ENCODE peak calls at places on chromosomes 4 and X, in four cellular contexts. S is IMR-90, W is GM12878, T is K562. K is an unnamed sample.

GRCh38 chrX:128156204-128156603 is 104.0 kb upstream of the ACTRT1 start:
- DNase-seq in S (no peak), W (no peak), T (no peak), K (no peak)

GRCh38 chrX:13747836-13748235 is 13.3 kb downstream of the OFD1 start:
- DNase-seq in S (peak), W (no peak), T (peak), K (peak)

GRCh38 chr4:78721739-78722138 is 54.4 kb upstream of the BMP2K start:
- DNase-seq in S (no peak), W (no peak), T (no peak), K (no peak)

GRCh38 chr4:5770051-5770450 is 59.0 kb downstream of the EVC start:
- DNase-seq in S (no peak), W (no peak), T (no peak), K (no peak)

GRCh38 chr4:87974856-87975462 is 555 bp upstream of the SPP1 start:
- DNase-seq in S (peak), W (no peak), T (no peak), K (no peak)

GRCh38 chr4:181548873-181549541 is 694.2 kb upstream of the TENM3 start:
- DNase-seq in S (peak), W (no peak), T (no peak), K (no peak)

GRCh38 chr4:77360451-77360850 is 203.4 kb downstream of the CCNG2 start:
- DNase-seq in S (no peak), W (no peak), T (no peak), K (no peak)

GRCh38 chr4:10887600-10887999 is 203.0 kb upstream of the CLNK start:
- DNase-seq in S (no peak), W (no peak), T (no peak), K (no peak)

GRCh38 chr4:132333723-132334045 is 815.4 kb upstream of the PCDH10 start:
- DNase-seq in S (peak), W (no peak), T (no peak), K (no peak)

GRCh38 chr4:96993528-96993927 is 1149.7 kb downstream of the STPG2 start:
- DNase-seq in S (no peak), W (no peak), T (no peak), K (no peak)

GRCh38 chrX:154836163-154836562 is 1.7 kb upstream of the SMIM9 start:
- DNase-seq in S (no peak), W (no peak), T (no peak), K (no peak)

GRCh38 chr4:156298230-156298629 is 344.6 kb upstream of the CTSO start:
- DNase-seq in S (peak), W (no peak), T (no peak), K (peak)

GRCh38 chr4:15025693-15026092 is 23.4 kb downstream of the CPEB2 start:
- DNase-seq in S (no peak), W (no peak), T (no peak), K (no peak)

GRCh38 chrX:48697182-48697727 is 721 bp downstream of the SUV39H1 start:
- DNase-seq in S (no peak), W (no peak), T (no peak), K (peak)

GRCh38 chr4:156829194-156829593 is 142.4 kb downstream of the PDGFC start:
- DNase-seq in S (peak), W (no peak), T (no peak), K (peak)

GRCh38 chr4:10619220-10619619 is 65.3 kb downstream of the CLNK start:
- DNase-seq in S (peak), W (no peak), T (no peak), K (peak)

GRCh38 chrX:53483838-53484420 is 49.8 kb upstream of the HSD17B10 start:
- DNase-seq in S (peak), W (no peak), T (no peak), K (no peak)

GRCh38 chr4:183139972-183140570 is 41.0 kb downstream of the WWC2 start:
- DNase-seq in S (peak), W (no peak), T (no peak), K (no peak)

GRCh38 chr4:128107766-128108165 is 46.7 kb downstream of the LARP1B start:
- DNase-seq in S (peak), W (no peak), T (no peak), K (no peak)

GRCh38 chr4:142322996-142323395 is 523.1 kb downstream of the INPP4B start:
- DNase-seq in S (no peak), W (no peak), T (no peak), K (no peak)

GRCh38 chr4:56464581-56464980 is 2.8 kb upstream of the SRP72 start:
- DNase-seq in S (no peak), W (no peak), T (no peak), K (no peak)

GRCh38 chrX:53287493-53288138 is 6.2 kb upstream of the IQSEC2 start:
- DNase-seq in S (peak), W (peak), T (no peak), K (peak)

GRCh38 chrX:136183917-136184316 is 36.6 kb downstream of the FHL1 start:
- DNase-seq in S (no peak), W (no peak), T (no peak), K (no peak)

GRCh38 chr4:40196724-40197281 is at the start of gene RHOH:
- DNase-seq in S (no peak), W (no peak), T (no peak), K (no peak)

GRCh38 chr4:145840162-145840768 is 98.4 kb downstream of the ZNF827 start:
- DNase-seq in S (peak), W (peak), T (peak), K (peak)

GRCh38 chrX:108811891-108812290 is 75.5 kb upstream of the IRS4 start:
- DNase-seq in S (no peak), W (no peak), T (peak), K (no peak)

GRCh38 chrX:39730671-39731389 is 366.9 kb downstream of the BCOR start:
- DNase-seq in S (peak), W (no peak), T (peak), K (peak)

GRCh38 chr4:5758741-5759140 is 47.7 kb downstream of the EVC start:
- DNase-seq in S (peak), W (peak), T (no peak), K (peak)

GRCh38 chr4:63901311-63901710 is 507.9 kb downstream of the TECRL start:
- DNase-seq in S (no peak), W (no peak), T (no peak), K (no peak)

GRCh38 chr4:140158234-140159030 is 4.4 kb upstream of the MAML3 start:
- DNase-seq in S (peak), W (no peak), T (no peak), K (peak)

GRCh38 chr4:140163029-140163810 is 9.2 kb upstream of the MAML3 start:
- DNase-seq in S (peak), W (no peak), T (no peak), K (peak)

GRCh38 chr4:140157341-140157740 is 3.4 kb upstream of the MAML3 start:
- DNase-seq in S (no peak), W (no peak), T (no peak), K (no peak)

GRCh38 chr4:140168474-140168873 is 14.5 kb upstream of the MAML3 start:
- DNase-seq in S (peak), W (no peak), T (no peak), K (no peak)

GRCh38 chr4:140162596-140162995 is 8.6 kb upstream of the MAML3 start:
- DNase-seq in S (no peak), W (no peak), T (no peak), K (peak)
- TF ChIP-seq FOS in S (no peak), W (no peak), T (no peak), K (no peak)

DNA sequence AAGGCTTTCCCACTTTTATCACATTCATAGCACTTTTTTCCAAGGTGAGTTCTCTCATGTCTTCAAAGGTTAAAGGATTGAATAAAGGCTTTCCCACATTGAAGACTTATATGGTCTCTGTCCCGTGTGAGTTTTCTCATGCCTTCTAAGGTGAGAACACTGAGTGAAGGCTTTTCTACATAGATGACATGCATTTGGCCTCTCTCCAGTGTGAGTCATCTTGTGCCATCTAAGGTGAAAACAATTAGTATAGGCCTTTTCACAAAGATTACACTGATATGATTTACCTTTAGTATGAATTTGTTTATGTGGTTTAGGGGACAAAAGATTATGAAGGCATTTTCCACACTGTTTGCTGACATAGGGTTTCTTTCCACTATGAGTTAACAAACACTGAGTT is 21.2 kb downstream of the USP17L30 start:
- DNase-seq in S (no peak), W (no peak), T (no peak), K (no peak)
- TF ChIP-seq FOS in S (no peak), W (no peak), T (no peak), K (no peak)

DNA sequence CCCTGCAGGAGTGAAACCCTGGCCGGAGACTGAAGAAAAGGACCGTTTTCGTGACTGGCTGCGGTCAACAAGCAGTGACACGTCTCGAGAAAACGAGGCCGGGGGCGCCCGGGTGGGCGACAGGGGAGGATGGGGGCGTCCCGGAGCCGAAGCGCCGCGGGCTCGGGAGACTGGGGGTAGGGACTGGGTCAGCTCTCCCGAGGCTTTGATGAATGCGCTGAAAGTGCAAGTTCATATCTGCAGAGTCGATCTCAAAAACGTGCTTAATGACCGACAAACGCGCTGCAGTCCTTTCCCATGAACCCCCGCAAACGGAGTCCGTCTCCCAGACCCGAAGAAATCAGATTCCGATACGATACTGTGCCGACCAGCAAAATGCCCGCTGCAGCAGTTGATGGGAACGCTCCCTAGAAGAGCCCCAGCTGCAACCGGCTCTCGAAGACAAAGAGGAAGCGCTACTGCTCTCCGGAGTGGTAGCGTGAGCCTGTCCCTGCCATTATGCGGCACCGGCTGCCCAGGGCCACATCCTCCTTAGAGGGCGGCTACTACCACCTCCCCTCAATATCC is 806 bp upstream of the CD99L2 start:
- DNase-seq in S (peak), W (no peak), T (peak), K (peak)
- TF ChIP-seq FOS in S (no peak), W (no peak), T (no peak), K (no peak)

DNA sequence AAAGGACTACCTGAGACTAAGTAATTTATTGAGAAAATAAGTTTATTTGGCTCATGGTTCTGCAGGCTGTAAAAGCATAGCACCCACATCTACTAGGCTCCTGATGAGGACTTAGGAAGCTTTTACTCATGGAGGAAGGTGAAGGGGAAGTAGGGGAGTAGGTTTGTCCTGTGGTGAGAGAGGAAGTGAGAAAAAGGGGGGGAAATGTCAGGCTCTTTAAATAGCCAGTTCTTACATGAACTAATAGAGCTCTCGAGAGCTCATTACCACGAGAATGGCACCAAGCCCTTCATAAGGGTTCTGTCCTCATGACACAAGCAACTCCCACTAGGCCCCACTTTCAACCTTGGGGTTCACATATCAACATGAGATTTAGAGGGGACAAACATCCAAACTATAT is 125.5 kb upstream of the NRK start:
- DNase-seq in S (no peak), W (no peak), T (no peak), K (no peak)
- TF ChIP-seq FOS in S (no peak), W (no peak), T (no peak), K (no peak)

DNA sequence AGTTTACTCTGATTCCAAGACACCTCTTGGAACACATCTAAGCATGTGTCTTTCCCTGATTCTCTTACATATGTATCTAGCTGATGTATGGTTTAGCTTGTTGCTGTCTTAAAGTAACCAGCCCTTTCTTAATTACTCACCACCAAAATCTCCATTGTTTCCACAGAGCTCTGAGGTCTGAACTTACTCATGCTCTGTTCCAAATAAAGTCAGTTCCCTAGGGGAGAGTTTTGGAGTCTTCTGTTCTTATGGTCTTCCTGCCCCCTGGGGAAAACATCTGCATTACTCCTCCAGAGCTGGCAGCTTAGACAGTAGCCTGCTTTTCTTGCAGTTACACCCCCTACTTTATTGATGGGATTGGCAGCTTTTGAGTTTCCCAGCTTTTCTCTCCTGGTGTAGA is 125.8 kb downstream of the EDA start:
- DNase-seq in S (no peak), W (no peak), T (no peak), K (no peak)
- TF ChIP-seq FOS in S (no peak), W (no peak), T (no peak), K (no peak)

GRCh38 chr4:154081391-154081790 is 292.5 kb upstream of the SFRP2 start:
- DNase-seq in S (no peak), W (no peak), T (no peak), K (no peak)

GRCh38 chr4:154086247-154086646 is 297.4 kb upstream of the SFRP2 start:
- DNase-seq in S (no peak), W (no peak), T (no peak), K (no peak)

GRCh38 chr4:154082760-154083530 is 294.1 kb upstream of the SFRP2 start:
- DNase-seq in S (no peak), W (no peak), T (peak), K (no peak)

GRCh38 chr4:154088741-154089140 is 299.9 kb upstream of the SFRP2 start:
- DNase-seq in S (no peak), W (no peak), T (no peak), K (no peak)

GRCh38 chr4:154084864-154085263 is 296.0 kb upstream of the SFRP2 start:
- DNase-seq in S (no peak), W (no peak), T (no peak), K (no peak)
- TF ChIP-seq FOS in S (no peak), W (no peak), T (no peak), K (no peak)

DNA sequence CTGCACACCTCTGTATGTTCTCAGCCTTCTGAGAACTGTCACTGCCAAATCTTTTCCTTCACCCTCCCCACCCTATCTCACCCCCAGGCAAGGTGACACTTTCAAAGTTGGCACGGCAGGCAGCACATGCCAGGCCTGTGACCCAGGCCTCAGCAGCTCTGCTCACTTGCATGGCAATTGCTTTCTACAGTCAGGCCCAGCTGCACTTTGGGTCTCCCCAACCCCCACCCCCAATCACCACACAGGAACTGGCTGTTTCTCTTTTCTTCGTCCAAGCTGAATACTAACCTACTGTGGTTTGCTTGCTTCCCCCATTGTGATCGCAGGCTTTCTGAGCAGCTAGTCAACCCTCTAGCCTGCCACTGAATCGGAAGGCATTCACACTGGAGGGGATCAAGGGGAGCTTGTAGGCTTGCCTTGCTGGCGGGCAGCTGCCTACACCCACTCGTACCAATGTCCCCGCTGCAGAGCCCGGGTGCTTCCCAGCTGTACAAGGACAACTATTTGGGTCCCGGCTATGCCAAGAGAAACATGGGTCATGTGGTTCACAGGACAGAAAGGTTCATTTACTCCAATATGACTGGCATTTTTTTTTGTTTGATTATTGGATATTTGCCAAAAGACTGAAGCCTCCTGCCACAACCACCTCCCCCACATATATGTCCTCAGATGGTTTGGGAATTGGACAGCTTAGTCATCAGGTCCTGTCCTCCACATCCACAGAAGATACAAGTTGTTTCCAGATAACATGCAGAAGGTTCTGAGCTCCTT is 28.1 kb downstream of the SLC25A43 start:
- DNase-seq in S (peak), W (peak), T (peak), K (no peak)
- TF ChIP-seq FOS in S (no peak), W (no peak), T (no peak), K (no peak)

DNA sequence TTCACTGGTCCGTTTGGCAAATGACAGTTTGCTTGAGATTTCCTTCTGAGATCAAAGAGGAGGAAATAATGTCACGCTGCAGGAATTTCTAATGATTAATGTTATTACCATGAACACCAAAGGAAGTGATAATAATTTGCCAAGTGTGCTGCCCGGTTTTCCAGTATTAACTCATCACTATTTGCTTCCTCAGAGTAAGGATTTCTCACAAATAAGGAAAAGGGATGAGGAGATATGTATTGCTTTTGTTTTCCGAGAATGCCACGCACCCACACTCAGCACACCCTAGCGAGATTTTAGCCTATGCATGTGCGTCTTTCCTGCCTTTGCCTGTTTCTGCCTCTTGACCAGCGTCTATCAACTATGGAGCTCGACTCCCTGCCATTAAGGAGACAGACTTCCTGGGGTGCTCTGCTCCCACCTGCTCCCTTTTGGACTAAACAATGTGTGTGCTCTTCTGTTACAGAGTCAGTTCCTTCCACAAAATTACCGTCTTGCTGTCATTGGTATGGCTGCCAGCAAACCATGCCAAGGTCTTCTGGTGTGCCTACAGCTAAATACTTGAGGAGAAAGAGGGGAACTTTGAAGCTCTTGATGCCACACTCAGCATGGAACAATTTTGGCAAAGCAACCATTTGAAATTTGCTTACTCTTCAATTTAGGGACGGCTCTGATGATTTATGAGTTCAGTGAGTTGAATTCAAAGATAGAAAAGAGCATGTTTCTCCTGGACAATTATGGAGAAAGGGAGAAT is 393.1 kb upstream of the ZFP42 start:
- DNase-seq in S (peak), W (no peak), T (no peak), K (peak)
- TF ChIP-seq FOS in S (no peak), W (no peak), T (no peak), K (peak)

K was measured in endothelial cell of umbilical vein.